ENCODE peak calls at places on chromosome 18, in four cellular contexts. K is IMR-90, L is A549, Q is tibial nerve. B is an unnamed sample.

GRCh38 chr18:58785171-58785805 is 79.4 kb upstream of the ZNF532 start:
- DNase-seq in K (peak), L (peak), Q (no peak), B (peak)

GRCh38 chr18:50466634-50467033 is 91.8 kb downstream of the SKA1 start:
- DNase-seq in K (no peak), Q (no peak), L (no peak), B (no peak)

GRCh38 chr18:52716926-52717325 is 376.9 kb downstream of the DCC start:
- DNase-seq in L (peak), K (peak), Q (peak), B (no peak)

GRCh38 chr18:24078391-24078790 is 60.5 kb upstream of the CABYR start:
- DNase-seq in Q (no peak), K (no peak), L (no peak), B (no peak)

GRCh38 chr18:58793361-58793760 is 71.3 kb upstream of the ZNF532 start:
- DNase-seq in K (peak), Q (no peak), L (peak), B (no peak)

GRCh38 chr18:48948112-48949050 is 2.4 kb downstream of the SMAD7 start:
- DNase-seq in Q (no peak), K (peak), L (no peak), B (no peak)

GRCh38 chr18:4807495-4808293 is 352.6 kb upstream of the DLGAP1 start:
- DNase-seq in L (no peak), K (no peak), Q (no peak), B (no peak)

GRCh38 chr18:74784791-74785190 is 187.1 kb downstream of the ZNF407 start:
- DNase-seq in L (no peak), Q (no peak), K (no peak), B (no peak)

GRCh38 chr18:70334728-70335329 is 46.0 kb downstream of the SOCS6 start:
- DNase-seq in Q (no peak), L (peak), K (no peak), B (no peak)

GRCh38 chr18:5073026-5073944 is 123.8 kb downstream of the AKAIN1 start:
- DNase-seq in L (peak), Q (peak), K (peak), B (no peak)

GRCh38 chr18:69956037-69956436 is 8.4 kb upstream of the CD226 start:
- DNase-seq in K (no peak), L (no peak), Q (no peak), B (no peak)

GRCh38 chr18:8450013-8450412 is 159.2 kb upstream of the RAB12 start:
- DNase-seq in K (no peak), Q (no peak), L (peak), B (no peak)

GRCh38 chr18:74982946-74983635 is 225.8 kb downstream of the PTGR3 start:
- DNase-seq in Q (no peak), L (no peak), K (no peak), B (no peak)

GRCh38 chr18:75321431-75321830 is 106.1 kb downstream of the SMIM21 start:
- DNase-seq in Q (no peak), L (no peak), K (no peak), B (no peak)

DNA sequence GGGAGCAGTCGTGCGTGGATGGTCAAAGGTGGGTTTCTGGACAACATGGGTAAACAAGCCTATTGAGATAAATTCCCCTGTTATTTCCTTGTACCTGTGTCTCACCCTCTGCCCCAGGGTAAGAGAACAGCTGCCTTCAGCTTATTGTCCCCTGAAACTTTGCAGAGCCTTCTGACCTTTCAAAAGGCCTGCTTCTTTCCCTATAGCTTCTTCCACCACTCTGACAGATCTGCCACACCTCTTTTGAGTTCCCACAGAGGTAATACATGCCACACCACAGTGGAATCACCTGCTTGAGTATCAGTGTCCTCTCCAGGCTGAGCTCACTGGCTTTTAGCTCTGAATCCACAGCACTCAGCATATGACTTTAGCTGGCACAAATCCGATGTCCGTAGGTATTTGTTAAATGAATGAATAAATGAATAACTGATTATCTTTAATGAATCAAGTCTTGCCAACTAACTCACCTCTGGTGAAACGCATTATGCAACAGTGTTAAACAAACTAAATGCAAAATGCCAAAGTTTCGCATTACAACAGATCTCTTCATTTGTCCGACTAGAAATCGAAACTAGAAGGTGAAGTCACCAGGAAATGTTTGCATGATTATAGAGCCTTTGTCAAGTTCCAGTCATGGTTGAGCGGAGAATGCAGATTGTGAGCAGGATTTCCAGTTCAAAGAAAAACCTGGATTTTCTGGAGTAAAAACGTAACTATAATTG is 16.3 kb downstream of the DYNAP start:
- DNase-seq in L (peak), K (peak), Q (no peak), B (no peak)
- TF ChIP-seq POLR2A in L (no peak), K (no peak), Q (no peak), B (no peak)

DNA sequence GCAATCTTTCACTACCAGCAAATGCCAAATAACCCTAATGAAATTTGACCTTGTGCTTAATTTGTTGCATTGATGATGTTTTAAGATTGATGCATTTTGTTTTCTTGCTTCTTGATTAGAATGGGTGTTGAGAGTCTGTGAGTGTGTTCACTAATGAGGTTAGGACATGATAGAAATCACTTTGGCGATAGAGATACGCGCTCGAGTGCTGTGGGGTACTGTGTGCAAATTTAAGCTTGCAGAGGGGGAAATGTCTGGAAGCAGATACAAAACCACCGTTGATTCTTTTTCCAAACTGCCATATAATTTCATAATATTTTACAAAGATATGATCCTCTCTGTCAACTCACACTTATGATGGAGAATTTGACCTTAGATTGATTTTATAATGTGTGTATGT is 200.9 kb downstream of the PIEZO2 start:
- DNase-seq in K (no peak), L (no peak), Q (no peak), B (no peak)
- H3K4me3 ChIP-seq in K (no peak), L (no peak), Q (no peak), B (no peak)

GRCh38 chr18:79503891-79504475 is 108.3 kb downstream of the NFATC1 start:
- DNase-seq in Q (no peak), L (no peak), K (no peak), B (no peak)
- TF ChIP-seq POLR2A in Q (no peak), L (no peak), K (no peak), B (no peak)

DNA sequence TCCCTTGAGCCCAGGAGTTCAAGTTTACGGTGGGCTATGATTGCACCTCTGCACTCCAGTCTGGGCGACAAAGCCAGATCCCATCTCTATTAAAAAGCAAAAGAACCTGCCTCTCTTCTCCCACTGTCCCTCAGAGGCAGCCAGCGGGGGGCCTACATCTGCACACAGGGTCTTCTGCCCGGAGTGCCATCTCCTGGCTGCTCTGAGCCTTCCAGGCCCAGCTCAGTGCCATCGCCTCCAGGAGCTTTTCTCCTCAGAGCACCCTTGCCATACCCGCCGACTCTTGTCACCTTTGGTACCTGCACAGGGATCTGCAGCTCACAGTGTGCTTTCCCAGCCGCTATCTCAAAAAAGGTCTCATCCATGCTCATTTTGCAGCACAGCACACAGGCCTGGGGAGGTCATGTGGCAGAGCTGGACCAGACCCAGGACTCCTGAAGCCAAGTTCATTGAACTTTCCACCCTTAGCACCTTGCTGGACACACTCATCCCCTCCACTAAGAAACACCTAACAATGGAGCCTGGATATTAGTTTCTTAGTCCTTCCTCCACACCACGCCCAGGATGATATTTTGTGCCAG is 186.3 kb downstream of the HAUS1 start:
- DNase-seq in Q (no peak), L (no peak), K (no peak), B (no peak)
- H3K4me3 ChIP-seq in Q (no peak), L (no peak), K (no peak), B (no peak)

GRCh38 chr18:3248062-3248669 is 565 bp downstream of the MYL12A start:
- DNase-seq in Q (peak), K (peak), L (no peak), B (no peak)

GRCh38 chr18:3251249-3251962 is 3.8 kb downstream of the MYL12A start:
- DNase-seq in K (no peak), Q (no peak), L (no peak), B (no peak)

GRCh38 chr18:3251963-3252277 is 4.3 kb downstream of the MYL12A start:
- DNase-seq in Q (no peak), L (no peak), K (peak), B (no peak)

GRCh38 chr18:3248670-3249359 is 1.2 kb downstream of the MYL12A start:
- DNase-seq in Q (no peak), K (peak), L (peak), B (no peak)

GRCh38 chr18:3250237-3251107 is 2.9 kb downstream of the MYL12A start:
- DNase-seq in Q (no peak), L (no peak), K (peak), B (no peak)
- TF ChIP-seq POLR2A in Q (no peak), L (no peak), K (peak), B (no peak)

DNA sequence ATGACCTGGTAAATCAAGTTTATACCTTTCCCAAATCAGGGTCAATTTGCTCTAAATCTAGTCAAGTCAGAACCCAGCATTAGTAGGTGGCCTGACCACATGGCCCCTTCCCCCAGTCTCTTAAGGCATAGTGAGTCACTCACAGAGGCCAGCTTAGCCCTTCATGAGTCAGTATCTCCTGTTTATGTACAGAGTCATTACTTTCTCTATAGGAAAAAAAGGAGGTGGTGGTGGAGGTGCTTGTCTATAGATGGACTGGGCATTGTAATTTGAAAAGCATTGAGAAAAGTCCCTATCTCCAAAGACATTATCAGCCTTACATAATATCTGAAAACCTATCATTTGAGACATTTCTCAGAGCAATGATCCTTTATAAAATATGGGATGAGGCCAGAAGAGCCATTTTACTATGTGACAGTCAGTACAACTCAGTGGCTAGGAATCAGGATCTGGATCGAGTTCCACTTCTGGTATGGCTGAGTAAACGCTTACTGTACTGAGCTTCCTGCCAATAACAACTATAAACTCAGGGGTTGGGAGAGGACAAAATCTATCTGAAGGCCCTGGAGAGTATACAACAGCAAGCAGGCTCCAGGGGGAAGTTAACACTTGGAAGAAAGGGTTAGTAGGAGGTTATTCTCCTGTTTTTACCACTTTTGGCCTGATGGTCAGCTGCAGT is 22.5 kb upstream of the SIGLEC15 start:
- DNase-seq in K (peak), Q (no peak), L (peak), B (no peak)
- H3K4me3 ChIP-seq in K (no peak), Q (no peak), L (no peak), B (no peak)